ENCODE peak calls at places on chromosomes 2 and 18, in ten cellular contexts. One of them, this sample, is unnamed.

GRCh38 chr18:3177902-3178687 is 41.7 kb downstream of the MYOM1 start:
- DNase-seq in breast epithelium: peak
- DNase-seq in ovary: no peak
- DNase-seq in gastrocnemius medialis: peak
- DNase-seq in heart left ventricle: no peak
- DNase-seq in A549: no peak
- DNase-seq in stomach: peak
- DNase-seq in uterus: peak
- DNase-seq in Peyer's patch: no peak
- DNase-seq in tibial nerve: peak
- DNase-seq in this sample: peak

GRCh38 chr2:236617221-236617737 is 47.7 kb downstream of the ACKR3 start:
- DNase-seq in uterus: no peak
- DNase-seq in ovary: no peak
- DNase-seq in stomach: no peak
- DNase-seq in breast epithelium: no peak
- DNase-seq in heart left ventricle: no peak
- DNase-seq in gastrocnemius medialis: no peak
- DNase-seq in Peyer's patch: no peak
- DNase-seq in tibial nerve: no peak
- DNase-seq in A549: no peak
- DNase-seq in this sample: no peak

GRCh38 chr2:232335859-232336215 is 42.7 kb upstream of the ALPP start:
- DNase-seq in heart left ventricle: peak
- DNase-seq in ovary: no peak
- DNase-seq in tibial nerve: no peak
- DNase-seq in breast epithelium: no peak
- DNase-seq in gastrocnemius medialis: no peak
- DNase-seq in A549: no peak
- DNase-seq in uterus: peak
- DNase-seq in Peyer's patch: peak
- DNase-seq in stomach: peak
- DNase-seq in this sample: no peak

GRCh38 chr2:158644139-158644538 is 151.0 kb upstream of the DAPL1 start:
- DNase-seq in stomach: no peak
- DNase-seq in A549: no peak
- DNase-seq in uterus: no peak
- DNase-seq in heart left ventricle: no peak
- DNase-seq in ovary: no peak
- DNase-seq in breast epithelium: no peak
- DNase-seq in Peyer's patch: no peak
- DNase-seq in gastrocnemius medialis: no peak
- DNase-seq in tibial nerve: no peak
- DNase-seq in this sample: no peak

GRCh38 chr2:61423714-61424113 is 47.2 kb downstream of the USP34 start:
- DNase-seq in uterus: no peak
- DNase-seq in heart left ventricle: no peak
- DNase-seq in tibial nerve: no peak
- DNase-seq in breast epithelium: no peak
- DNase-seq in A549: no peak
- DNase-seq in ovary: no peak
- DNase-seq in stomach: no peak
- DNase-seq in Peyer's patch: no peak
- DNase-seq in gastrocnemius medialis: no peak
- DNase-seq in this sample: no peak

GRCh38 chr2:172350844-172351480 is 76.4 kb upstream of the ITGA6 start:
- DNase-seq in uterus: no peak
- DNase-seq in ovary: no peak
- DNase-seq in A549: no peak
- DNase-seq in stomach: peak
- DNase-seq in breast epithelium: peak
- DNase-seq in gastrocnemius medialis: peak
- DNase-seq in tibial nerve: no peak
- DNase-seq in Peyer's patch: no peak
- DNase-seq in heart left ventricle: peak
- DNase-seq in this sample: peak

GRCh38 chr2:201890447-201890846 is 84.1 kb downstream of the CDK15 start:
- DNase-seq in uterus: no peak
- DNase-seq in breast epithelium: no peak
- DNase-seq in heart left ventricle: no peak
- DNase-seq in gastrocnemius medialis: no peak
- DNase-seq in ovary: no peak
- DNase-seq in Peyer's patch: no peak
- DNase-seq in tibial nerve: no peak
- DNase-seq in A549: no peak
- DNase-seq in stomach: no peak
- DNase-seq in this sample: no peak

GRCh38 chr2:11746807-11747459 is 501 bp downstream of the LPIN1 start:
- DNase-seq in ovary: no peak
- DNase-seq in stomach: peak
- DNase-seq in heart left ventricle: no peak
- DNase-seq in gastrocnemius medialis: peak
- DNase-seq in breast epithelium: no peak
- DNase-seq in uterus: no peak
- DNase-seq in A549: no peak
- DNase-seq in Peyer's patch: peak
- DNase-seq in tibial nerve: no peak
- DNase-seq in this sample: peak

GRCh38 chr18:55878224-55878623 is 290.2 kb upstream of the TCF4 start:
- DNase-seq in uterus: no peak
- DNase-seq in Peyer's patch: no peak
- DNase-seq in A549: no peak
- DNase-seq in gastrocnemius medialis: no peak
- DNase-seq in breast epithelium: no peak
- DNase-seq in stomach: no peak
- DNase-seq in tibial nerve: no peak
- DNase-seq in ovary: no peak
- DNase-seq in heart left ventricle: no peak
- DNase-seq in this sample: no peak

GRCh38 chr2:113291191-113291590 is 12.5 kb upstream of the PAX8 start:
- DNase-seq in gastrocnemius medialis: no peak
- DNase-seq in heart left ventricle: no peak
- DNase-seq in A549: no peak
- DNase-seq in ovary: no peak
- DNase-seq in uterus: no peak
- DNase-seq in stomach: peak
- DNase-seq in tibial nerve: no peak
- DNase-seq in Peyer's patch: no peak
- DNase-seq in breast epithelium: no peak
- DNase-seq in this sample: no peak

GRCh38 chr2:125405816-125406215 is 1250.1 kb upstream of the GYPC start:
- DNase-seq in heart left ventricle: no peak
- DNase-seq in uterus: no peak
- DNase-seq in ovary: no peak
- DNase-seq in gastrocnemius medialis: no peak
- DNase-seq in Peyer's patch: no peak
- DNase-seq in stomach: no peak
- DNase-seq in A549: peak
- DNase-seq in tibial nerve: no peak
- DNase-seq in breast epithelium: no peak
- DNase-seq in this sample: no peak

DNA sequence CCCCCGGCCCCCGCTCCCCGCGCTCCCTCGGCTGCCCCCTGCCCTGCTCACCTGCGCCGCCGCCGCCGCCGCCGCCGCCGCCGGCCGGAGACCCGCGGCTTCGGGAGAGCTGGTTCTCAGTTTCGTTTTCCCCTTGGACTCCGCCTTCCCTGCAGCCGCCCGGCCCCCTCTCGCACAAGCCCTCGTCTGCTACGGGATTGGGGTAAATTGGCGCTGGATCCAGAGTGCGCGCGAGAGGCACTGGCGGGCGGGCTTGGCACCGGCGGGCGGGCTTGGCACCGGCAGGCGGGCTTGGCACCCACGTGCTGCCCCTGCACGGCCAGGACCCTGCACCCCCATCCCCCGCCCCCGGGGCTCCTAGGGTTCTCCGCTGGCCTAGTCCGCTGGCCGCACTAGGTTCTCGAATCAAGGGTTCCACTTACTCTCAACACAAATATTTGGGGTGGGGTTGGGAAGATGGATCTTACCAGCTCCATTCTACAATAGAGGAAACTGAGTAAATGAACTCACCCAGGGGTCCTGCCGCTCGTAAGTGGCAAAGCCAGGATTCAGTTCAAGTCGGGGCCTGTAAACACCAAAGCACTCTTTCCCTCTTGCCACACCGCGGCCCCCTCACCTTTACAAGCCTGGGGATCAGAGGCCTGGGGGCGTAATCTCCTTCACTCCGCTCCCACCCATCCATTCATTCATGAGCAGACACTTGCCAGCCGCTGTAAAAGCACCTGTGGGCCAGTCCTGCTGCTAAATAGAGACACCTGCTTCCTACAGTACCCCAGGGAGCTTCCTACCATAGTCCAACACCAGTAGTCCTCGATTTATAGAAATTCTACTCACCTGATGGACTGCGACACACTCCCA is at the start of gene EIF2AK2:
- DNase-seq in tibial nerve: peak
- DNase-seq in ovary: peak
- DNase-seq in uterus: peak
- DNase-seq in gastrocnemius medialis: peak
- DNase-seq in breast epithelium: peak
- DNase-seq in Peyer's patch: peak
- DNase-seq in heart left ventricle: peak
- DNase-seq in A549: peak
- DNase-seq in stomach: peak
- DNase-seq in this sample: peak
- TF ChIP-seq POLR2A in tibial nerve: no peak
- TF ChIP-seq POLR2A in ovary: peak
- TF ChIP-seq POLR2A in uterus: peak
- TF ChIP-seq POLR2A in gastrocnemius medialis: peak
- TF ChIP-seq POLR2A in breast epithelium: no peak
- TF ChIP-seq POLR2A in Peyer's patch: peak
- TF ChIP-seq POLR2A in heart left ventricle: no peak
- TF ChIP-seq POLR2A in A549: peak
- TF ChIP-seq POLR2A in stomach: no peak
- TF ChIP-seq POLR2A in this sample: no peak

GRCh38 chr18:80197490-80197889 is 49.8 kb downstream of the PARD6G start:
- DNase-seq in uterus: no peak
- DNase-seq in gastrocnemius medialis: no peak
- DNase-seq in heart left ventricle: no peak
- DNase-seq in breast epithelium: no peak
- DNase-seq in ovary: no peak
- DNase-seq in Peyer's patch: no peak
- DNase-seq in stomach: no peak
- DNase-seq in tibial nerve: no peak
- DNase-seq in A549: no peak
- DNase-seq in this sample: no peak
- H3K27ac ChIP-seq in uterus: no peak
- H3K27ac ChIP-seq in gastrocnemius medialis: no peak
- H3K27ac ChIP-seq in heart left ventricle: no peak
- H3K27ac ChIP-seq in breast epithelium: no peak
- H3K27ac ChIP-seq in ovary: no peak
- H3K27ac ChIP-seq in Peyer's patch: no peak
- H3K27ac ChIP-seq in stomach: peak
- H3K27ac ChIP-seq in tibial nerve: no peak
- H3K27ac ChIP-seq in A549: no peak
- H3K27ac ChIP-seq in this sample: no peak

GRCh38 chr2:227932001-227932400 is 60.6 kb downstream of the DAW1 start:
- DNase-seq in heart left ventricle: no peak
- DNase-seq in Peyer's patch: no peak
- DNase-seq in A549: no peak
- DNase-seq in tibial nerve: no peak
- DNase-seq in breast epithelium: no peak
- DNase-seq in uterus: no peak
- DNase-seq in stomach: no peak
- DNase-seq in gastrocnemius medialis: no peak
- DNase-seq in ovary: no peak
- DNase-seq in this sample: no peak

GRCh38 chr2:227933891-227934290 is 62.5 kb downstream of the DAW1 start:
- DNase-seq in tibial nerve: no peak
- DNase-seq in ovary: no peak
- DNase-seq in uterus: no peak
- DNase-seq in heart left ventricle: no peak
- DNase-seq in Peyer's patch: no peak
- DNase-seq in A549: no peak
- DNase-seq in stomach: no peak
- DNase-seq in breast epithelium: no peak
- DNase-seq in gastrocnemius medialis: no peak
- DNase-seq in this sample: no peak

DNA sequence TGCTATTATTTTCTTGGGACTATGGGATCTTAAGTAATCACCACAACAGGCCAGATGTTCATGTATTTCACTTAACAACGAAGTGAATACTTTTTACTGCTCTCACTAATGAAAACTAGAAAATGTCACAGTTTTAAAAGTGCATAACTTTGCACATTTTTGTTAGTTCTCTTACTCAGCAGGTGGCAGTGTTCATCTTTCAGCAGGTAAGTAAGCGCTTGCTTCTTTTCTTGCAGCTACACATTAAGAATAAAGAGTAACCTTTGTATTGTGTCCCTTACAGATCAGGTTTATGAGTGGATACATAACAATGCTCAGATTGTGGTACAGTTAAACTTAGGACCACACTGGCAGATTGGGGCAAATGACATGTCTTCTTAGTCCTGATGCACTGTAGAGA is 61.0 kb downstream of the DAW1 start:
- DNase-seq in A549: no peak
- DNase-seq in gastrocnemius medialis: no peak
- DNase-seq in tibial nerve: no peak
- DNase-seq in heart left ventricle: no peak
- DNase-seq in Peyer's patch: no peak
- DNase-seq in ovary: no peak
- DNase-seq in breast epithelium: no peak
- DNase-seq in stomach: no peak
- DNase-seq in uterus: no peak
- DNase-seq in this sample: no peak
- TF ChIP-seq CTCF in A549: no peak
- TF ChIP-seq CTCF in gastrocnemius medialis: no peak
- TF ChIP-seq CTCF in tibial nerve: no peak
- TF ChIP-seq CTCF in heart left ventricle: no peak
- TF ChIP-seq CTCF in Peyer's patch: no peak
- TF ChIP-seq CTCF in ovary: no peak
- TF ChIP-seq CTCF in breast epithelium: no peak
- TF ChIP-seq CTCF in stomach: no peak
- TF ChIP-seq CTCF in uterus: no peak
- TF ChIP-seq CTCF in this sample: no peak

DNA sequence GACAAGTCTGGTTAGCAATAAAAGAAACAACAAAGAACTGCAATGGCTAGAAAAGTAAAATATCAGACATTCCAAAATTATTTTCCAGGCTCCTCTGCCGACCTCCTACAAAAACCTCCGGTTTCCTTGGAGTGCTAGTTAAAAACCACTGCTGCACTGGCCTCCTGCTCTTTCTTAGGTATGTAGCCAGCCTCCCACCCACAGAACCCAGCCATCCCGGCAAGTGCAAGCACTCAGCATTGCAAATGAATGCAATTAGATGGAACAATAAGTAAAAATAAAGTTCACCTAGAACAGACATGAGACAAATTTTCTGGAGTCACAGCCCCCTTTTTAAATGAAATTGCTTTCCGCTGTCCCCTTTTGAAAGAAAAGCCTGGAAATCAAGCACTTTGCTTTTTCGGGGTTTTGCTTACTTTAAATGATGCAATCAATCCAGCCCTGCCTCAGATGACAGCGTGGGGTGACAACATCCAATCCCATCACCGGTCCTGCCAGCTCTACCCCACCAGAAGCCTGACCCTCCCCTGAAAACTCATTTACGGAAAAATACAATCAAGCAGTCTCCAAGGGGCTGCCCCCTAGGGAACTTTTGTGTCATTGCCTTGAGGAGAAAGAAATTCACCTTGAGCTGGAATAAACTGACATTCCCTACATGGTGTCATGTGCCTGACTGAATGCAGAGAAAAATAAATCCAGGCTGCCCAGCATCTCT is 199.8 kb downstream of the EPHA4 start:
- DNase-seq in uterus: no peak
- DNase-seq in ovary: no peak
- DNase-seq in stomach: no peak
- DNase-seq in Peyer's patch: no peak
- DNase-seq in A549: no peak
- DNase-seq in breast epithelium: no peak
- DNase-seq in gastrocnemius medialis: no peak
- DNase-seq in tibial nerve: no peak
- DNase-seq in heart left ventricle: no peak
- DNase-seq in this sample: no peak
- TF ChIP-seq POLR2A in uterus: no peak
- TF ChIP-seq POLR2A in ovary: no peak
- TF ChIP-seq POLR2A in stomach: no peak
- TF ChIP-seq POLR2A in Peyer's patch: no peak
- TF ChIP-seq POLR2A in A549: no peak
- TF ChIP-seq POLR2A in breast epithelium: no peak
- TF ChIP-seq POLR2A in gastrocnemius medialis: no peak
- TF ChIP-seq POLR2A in tibial nerve: no peak
- TF ChIP-seq POLR2A in heart left ventricle: no peak
- TF ChIP-seq POLR2A in this sample: no peak